ENCODE peak calls at places on chromosomes 13 and 19, in ten cellular contexts. E is upper lobe of right lung, F is dorsolateral prefrontal cortex, T is fibroblast of lung, W is body of pancreas, S is kidney epithelial cell, X is thoracic aorta, O is H1, N is astrocyte, D is AG10803. M is an unnamed sample.

GRCh38 chr13:102847272-102848234 is 1.7 kb downstream of the ERCC5 start:
- DNase-seq in E (no peak), F (no peak), T (peak), W (no peak), S (no peak), X (no peak), O (no peak), N (peak), D (peak), M (peak)

GRCh38 chr13:41622545-41623429 is 165.4 kb downstream of the RGCC start:
- DNase-seq in E (no peak), F (no peak), T (peak), W (no peak), S (no peak), X (no peak), O (no peak), N (peak), D (peak), M (peak)

GRCh38 chr19:3494051-3494450 is 6.4 kb downstream of the DOHH start:
- DNase-seq in E (no peak), F (peak), T (no peak), W (no peak), S (no peak), X (no peak), O (no peak), N (no peak), D (no peak), M (peak)

GRCh38 chr13:44132710-44133109 is 240.9 kb upstream of the SERP2 start:
- DNase-seq in E (peak), F (no peak), T (peak), W (peak), S (no peak), X (peak), O (no peak), N (peak), D (peak), M (no peak)

GRCh38 chr19:9793051-9793591 is 24.6 kb upstream of the ZNF846 start:
- DNase-seq in E (peak), F (peak), T (peak), W (peak), S (no peak), X (peak), O (no peak), N (peak), D (peak), M (peak)

GRCh38 chr13:29758591-29759114 is 91.8 kb downstream of the UBL3 start:
- DNase-seq in E (peak), F (no peak), T (no peak), W (no peak), S (no peak), X (no peak), O (no peak), N (no peak), D (no peak), M (peak)

GRCh38 chr19:11355160-11356073 is at the start of gene PLPPR2:
- DNase-seq in E (peak), F (peak), T (peak), W (peak), S (no peak), X (peak), O (peak), N (peak), D (peak), M (peak)

GRCh38 chr13:114112826-114113322 is 19.5 kb downstream of the RASA3 start:
- DNase-seq in E (peak), F (no peak), T (no peak), W (no peak), S (no peak), X (no peak), O (no peak), N (no peak), D (no peak), M (no peak)

GRCh38 chr13:29081697-29082440 is 261.7 kb downstream of the MTUS2 start:
- DNase-seq in E (no peak), F (no peak), T (no peak), W (no peak), S (no peak), X (no peak), O (no peak), N (no peak), D (no peak), M (no peak)

GRCh38 chr13:95641291-95641811 is 3.2 kb downstream of the DZIP1 start:
- DNase-seq in E (no peak), F (peak), T (no peak), W (peak), S (no peak), X (no peak), O (no peak), N (peak), D (peak), M (no peak)

GRCh38 chr13:98517576-98518310 is 59.2 kb downstream of the STK24 start:
- DNase-seq in E (no peak), F (no peak), T (no peak), W (no peak), S (no peak), X (no peak), O (no peak), N (no peak), D (no peak), M (no peak)

GRCh38 chr19:40089462-40089861 is 1.3 kb downstream of the ZNF780A start:
- DNase-seq in E (no peak), F (no peak), T (peak), W (no peak), S (no peak), X (no peak), O (no peak), N (peak), D (peak), M (peak)

GRCh38 chr19:47107201-47107952 is 6.2 kb downstream of the ZC3H4 start:
- DNase-seq in E (no peak), F (no peak), T (peak), W (peak), S (no peak), X (no peak), O (no peak), N (peak), D (no peak), M (peak)

GRCh38 chr19:1748115-1748702 is 5.1 kb upstream of the ONECUT3 start:
- DNase-seq in E (no peak), F (no peak), T (no peak), W (no peak), S (no peak), X (no peak), O (no peak), N (no peak), D (no peak), M (no peak)

GRCh38 chr13:43008591-43008990 is 14.8 kb upstream of the DNAJC15 start:
- DNase-seq in E (no peak), F (no peak), T (no peak), W (no peak), S (no peak), X (no peak), O (no peak), N (no peak), D (peak), M (no peak)

GRCh38 chr19:5698635-5699422 is 8.7 kb downstream of the RPL36 start:
- DNase-seq in E (no peak), F (no peak), T (no peak), W (no peak), S (no peak), X (no peak), O (no peak), N (no peak), D (no peak), M (no peak)

GRCh38 chr13:93562676-93563075 is 336.1 kb downstream of the GPC6 start:
- DNase-seq in E (no peak), F (no peak), T (no peak), W (no peak), S (no peak), X (no peak), O (no peak), N (no peak), D (no peak), M (no peak)

GRCh38 chr13:110506396-110506795 is 55.1 kb downstream of the RAB20 start:
- DNase-seq in E (no peak), F (no peak), T (no peak), W (peak), S (no peak), X (no peak), O (no peak), N (no peak), D (no peak), M (no peak)

GRCh38 chr19:47275866-47276461 is 1.3 kb downstream of the INAFM1 start:
- DNase-seq in E (peak), F (no peak), T (peak), W (no peak), S (no peak), X (no peak), O (no peak), N (peak), D (peak), M (peak)

GRCh38 chr19:53906211-53907192 is 2.6 kb upstream of the CACNG7 start:
- DNase-seq in E (peak), F (peak), T (no peak), W (peak), S (no peak), X (no peak), O (no peak), N (no peak), D (no peak), M (peak)

GRCh38 chr13:19267746-19268145 is 86.1 kb upstream of the TUBA3C start:
- DNase-seq in E (no peak), F (no peak), T (no peak), W (no peak), S (no peak), X (no peak), O (no peak), N (no peak), D (no peak), M (no peak)

GRCh38 chr19:34481861-34482379 is 362 bp downstream of the WTIP start:
- DNase-seq in E (peak), F (no peak), T (peak), W (no peak), S (no peak), X (no peak), O (no peak), N (no peak), D (no peak), M (peak)

GRCh38 chr13:29137995-29138394 is 317.9 kb downstream of the MTUS2 start:
- DNase-seq in E (no peak), F (no peak), T (no peak), W (no peak), S (no peak), X (no peak), O (no peak), N (no peak), D (no peak), M (no peak)

GRCh38 chr19:18700501-18701249 is 17.2 kb downstream of the CRTC1 start:
- DNase-seq in E (peak), F (no peak), T (peak), W (peak), S (peak), X (no peak), O (no peak), N (peak), D (peak), M (peak)

GRCh38 chr13:59545007-59545406 is 618.7 kb downstream of the DIAPH3 start:
- DNase-seq in E (no peak), F (no peak), T (no peak), W (no peak), S (no peak), X (no peak), O (no peak), N (no peak), D (no peak), M (no peak)

GRCh38 chr13:31923134-31923763 is 108.3 kb upstream of the FRY start:
- DNase-seq in E (no peak), F (no peak), T (no peak), W (no peak), S (no peak), X (no peak), O (no peak), N (no peak), D (no peak), M (no peak)

GRCh38 chr19:49677232-49677881 is at the start of gene PRMT1:
- DNase-seq in E (peak), F (no peak), T (no peak), W (no peak), S (no peak), X (no peak), O (no peak), N (no peak), D (no peak), M (peak)

GRCh38 chr13:81223784-81224501 is 883.0 kb upstream of the SPRY2 start:
- DNase-seq in E (no peak), F (no peak), T (no peak), W (no peak), S (no peak), X (no peak), O (no peak), N (no peak), D (no peak), M (no peak)

GRCh38 chr19:4373601-4374441 is 26.5 kb downstream of the SH3GL1 start:
- DNase-seq in E (no peak), F (peak), T (peak), W (no peak), S (no peak), X (no peak), O (no peak), N (no peak), D (peak), M (no peak)

GRCh38 chr13:114283581-114283980 is 2.2 kb downstream of the UPF3A start:
- DNase-seq in E (no peak), F (no peak), T (no peak), W (no peak), S (no peak), X (no peak), O (no peak), N (no peak), D (no peak), M (peak)

GRCh38 chr19:35223856-35224505 is 4.6 kb downstream of the FAM187B start:
- DNase-seq in E (peak), F (no peak), T (no peak), W (no peak), S (no peak), X (no peak), O (no peak), N (no peak), D (peak), M (peak)

GRCh38 chr13:32840840-32841713 is 175.1 kb upstream of the KL start:
- DNase-seq in E (no peak), F (no peak), T (no peak), W (no peak), S (no peak), X (no peak), O (no peak), N (no peak), D (no peak), M (peak)

GRCh38 chr13:28467886-28468519 is 26.9 kb downstream of the FLT1 start:
- DNase-seq in E (no peak), F (no peak), T (no peak), W (no peak), S (no peak), X (no peak), O (no peak), N (no peak), D (no peak), M (no peak)

GRCh38 chr19:55483681-55484361 is 1.2 kb upstream of the NAT14 start:
- DNase-seq in E (no peak), F (no peak), T (no peak), W (no peak), S (no peak), X (no peak), O (no peak), N (no peak), D (no peak), M (no peak)

GRCh38 chr19:43331435-43332010 is 22.0 kb upstream of the CD177 start:
- DNase-seq in E (no peak), F (no peak), T (no peak), W (no peak), S (no peak), X (no peak), O (no peak), N (no peak), D (no peak), M (no peak)

GRCh38 chr19:43337737-43338136 is 15.7 kb upstream of the CD177 start:
- DNase-seq in E (no peak), F (no peak), T (no peak), W (no peak), S (no peak), X (no peak), O (no peak), N (no peak), D (no peak), M (no peak)

GRCh38 chr19:43330726-43331434 is 22.6 kb upstream of the CD177 start:
- DNase-seq in E (no peak), F (no peak), T (no peak), W (no peak), S (no peak), X (no peak), O (no peak), N (no peak), D (no peak), M (no peak)

GRCh38 chr19:43329989-43330388 is 23.5 kb upstream of the CD177 start:
- DNase-seq in E (no peak), F (no peak), T (no peak), W (no peak), S (no peak), X (no peak), O (no peak), N (no peak), D (no peak), M (no peak)

DNA sequence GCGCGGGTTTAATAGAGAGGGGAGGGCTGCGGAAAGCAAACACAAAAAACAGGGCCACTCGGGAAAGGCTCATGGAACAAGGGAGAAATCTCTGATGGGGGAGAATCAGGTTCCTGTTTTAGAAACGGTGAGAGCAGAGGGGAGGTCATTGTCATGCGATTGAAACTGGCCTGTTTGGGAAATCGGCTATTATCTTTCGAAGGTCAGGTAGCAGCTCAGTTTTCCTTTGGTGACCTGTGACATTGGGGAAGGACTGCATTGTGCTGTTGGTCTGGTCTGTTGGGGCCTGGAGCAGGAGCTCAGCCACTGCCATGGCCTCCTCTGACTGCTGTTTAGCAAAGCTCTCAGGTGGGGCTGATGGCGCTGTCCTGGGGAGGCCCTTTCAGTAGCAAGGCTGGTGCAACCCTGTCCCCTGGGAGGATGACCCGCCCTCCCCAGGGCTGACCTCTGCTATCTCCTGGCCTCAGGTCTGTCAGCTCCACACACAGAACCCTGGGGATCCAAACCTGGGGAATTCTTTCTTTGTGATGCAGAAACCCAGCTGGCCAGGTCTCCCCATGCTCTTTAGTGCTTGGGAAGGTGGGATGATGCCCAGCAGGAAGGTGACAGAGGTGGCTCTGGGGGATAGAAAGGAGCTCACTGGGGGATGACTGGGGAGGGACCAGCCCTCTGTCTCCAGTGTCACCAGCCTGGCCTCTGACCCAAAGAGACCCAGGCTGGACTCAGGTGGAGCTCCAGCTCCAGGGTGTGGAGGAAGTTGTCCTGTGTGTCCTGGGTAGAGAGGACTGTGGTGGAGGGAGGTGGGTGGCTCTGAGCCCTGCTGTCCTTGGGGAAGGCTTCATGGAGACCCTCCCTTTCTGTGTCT is 21.2 kb upstream of the CD177 start:
- DNase-seq in E (no peak), F (no peak), T (no peak), W (no peak), S (no peak), X (no peak), O (no peak), N (no peak), D (no peak), M (no peak)
- H3K4me3 ChIP-seq in E (no peak), F (no peak), T (no peak), W (no peak), S (no peak), X (no peak), O (no peak), N (no peak), D (no peak), M (no peak)

DNA sequence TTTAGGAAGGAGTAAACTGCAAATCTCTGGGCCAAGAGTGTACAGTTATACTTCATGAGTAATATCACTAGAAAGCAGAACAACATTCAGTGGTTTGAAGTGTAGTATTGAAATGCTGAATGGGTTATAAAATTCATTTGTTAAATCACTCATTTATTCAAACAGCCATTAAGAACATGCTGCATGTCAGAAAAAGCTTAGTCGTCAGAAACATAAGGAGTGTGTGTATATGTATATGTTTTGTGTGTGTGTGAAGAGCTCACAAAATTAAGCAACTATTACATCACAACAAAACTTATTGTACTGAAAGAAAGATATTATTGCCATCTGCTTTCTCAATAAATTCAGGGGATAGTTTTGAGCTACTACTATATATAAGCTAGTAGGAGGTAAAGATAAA is 165.4 kb upstream of the PCDH9 start:
- DNase-seq in E (no peak), F (no peak), T (no peak), W (no peak), S (no peak), X (no peak), O (no peak), N (no peak), D (no peak), M (no peak)
- TF ChIP-seq CTCF in E (no peak), F (no peak), T (no peak), W (no peak), S (no peak), X (no peak), O (no peak), N (no peak), D (no peak), M (no peak)

DNA sequence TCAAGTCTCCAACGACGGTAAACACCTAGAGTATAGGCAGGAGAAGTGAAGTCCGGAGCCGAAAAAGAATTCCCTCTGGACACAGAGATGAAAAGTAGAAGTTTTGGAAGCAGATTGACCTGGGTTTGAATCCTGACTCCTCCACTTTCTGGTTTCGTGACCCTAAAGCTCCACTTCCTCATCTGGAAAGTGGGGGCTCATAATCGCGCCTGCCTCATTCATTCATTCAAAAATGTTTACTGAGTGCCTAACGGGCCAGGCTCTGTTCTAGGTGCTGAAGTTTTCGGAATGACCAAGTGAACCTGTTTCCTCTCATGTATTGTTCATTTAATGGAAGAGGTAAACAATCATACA is 7.1 kb upstream of the EML2 start:
- DNase-seq in E (no peak), F (no peak), T (no peak), W (no peak), S (no peak), X (no peak), O (no peak), N (no peak), D (no peak), M (peak)
- H3K4me3 ChIP-seq in E (peak), F (peak), T (no peak), W (no peak), S (no peak), X (peak), O (peak), N (peak), D (peak), M (peak)

GRCh38 chr13:24649685-24650038 is 30.5 kb upstream of the ATP12A start:
- DNase-seq in E (no peak), F (no peak), T (no peak), W (no peak), S (no peak), X (no peak), O (no peak), N (no peak), D (no peak), M (no peak)

GRCh38 chr13:24651718-24652345 is 28.4 kb upstream of the ATP12A start:
- DNase-seq in E (no peak), F (no peak), T (no peak), W (no peak), S (no peak), X (no peak), O (no peak), N (no peak), D (no peak), M (no peak)

GRCh38 chr13:24650157-24650556 is 30.1 kb upstream of the ATP12A start:
- DNase-seq in E (no peak), F (no peak), T (peak), W (no peak), S (no peak), X (no peak), O (no peak), N (peak), D (peak), M (peak)

GRCh38 chr13:24654741-24655140 is 25.5 kb upstream of the ATP12A start:
- DNase-seq in E (no peak), F (no peak), T (peak), W (no peak), S (no peak), X (no peak), O (no peak), N (peak), D (peak), M (peak)

GRCh38 chr13:24652346-24652745 is 27.9 kb upstream of the ATP12A start:
- DNase-seq in E (no peak), F (no peak), T (no peak), W (no peak), S (no peak), X (no peak), O (no peak), N (no peak), D (no peak), M (no peak)
- TF ChIP-seq CTCF in E (no peak), F (no peak), T (no peak), W (no peak), S (no peak), X (no peak), O (no peak), N (no peak), D (no peak), M (no peak)

GRCh38 chr13:67228031-67228430 is 2.1 kb downstream of the PCDH9 start:
- DNase-seq in E (no peak), F (no peak), T (no peak), W (no peak), S (no peak), X (no peak), O (no peak), N (no peak), D (no peak), M (peak)
- H3K4me3 ChIP-seq in E (no peak), F (peak), T (no peak), W (no peak), S (no peak), X (peak), O (no peak), N (peak), D (no peak), M (peak)